ENCODE peak calls at places on chromosomes 2 and 18, in five cellular contexts. I is left lung; R is CD8-positive, alpha-beta T cell; W is testis; F is IMR-90. L is an unnamed sample.

GRCh38 chr2:97759727-97760407 is 46.5 kb downstream of the ZAP70 start:
- DNase-seq in R (no peak), I (no peak), F (no peak), W (no peak), L (no peak)

GRCh38 chr2:25690058-25690457 is 16.7 kb upstream of the DTNB start:
- DNase-seq in R (no peak), I (no peak), W (no peak), F (peak; percentile 18), L (no peak)

GRCh38 chr2:174078275-174078674 is 113.1 kb upstream of the SP3 start:
- DNase-seq in R (no peak), I (no peak), F (peak; percentile 12), W (no peak), L (no peak)

GRCh38 chr2:12412898-12413305 is 303.8 kb upstream of the TRIB2 start:
- DNase-seq in I (no peak), F (peak; percentile 81), W (no peak), R (no peak), L (no peak)

GRCh38 chr2:234771176-234771575 is 180.6 kb upstream of the SH3BP4 start:
- DNase-seq in I (no peak), R (no peak), W (no peak), F (no peak), L (no peak)

GRCh38 chr18:73316513-73316912 is 448.7 kb upstream of the NETO1 start:
- DNase-seq in I (no peak), R (no peak), F (peak; percentile 28), W (no peak), L (no peak)

GRCh38 chr18:29586210-29586609 is 1409.3 kb upstream of the CDH2 start:
- DNase-seq in I (no peak), F (no peak), R (no peak), W (no peak), L (no peak)

GRCh38 chr2:201831469-201831868 is 25.1 kb downstream of the CDK15 start:
- DNase-seq in F (peak; percentile 86), W (no peak), I (no peak), R (no peak), L (no peak)

GRCh38 chr2:43724728-43725526 is 48.7 kb upstream of the C1GALT1C1L start:
- DNase-seq in F (no peak), W (peak; percentile 39), I (no peak), R (no peak), L (no peak)

GRCh38 chr2:239776441-239777033 is 248.6 kb downstream of the NDUFA10 start:
- DNase-seq in F (no peak), W (no peak), R (no peak), I (no peak), L (no peak)

GRCh38 chr18:45993441-45993840 is 26.3 kb upstream of the EPG5 start:
- DNase-seq in F (peak; percentile 91), I (no peak), R (no peak), W (no peak), L (no peak)

GRCh38 chr2:198127627-198128026 is 323.2 kb downstream of the PLCL1 start:
- DNase-seq in R (peak; percentile 56), I (peak; percentile 35), W (no peak), F (peak; percentile 71), L (peak; percentile 49)

GRCh38 chr2:37648316-37649011 is 23.0 kb downstream of the CDC42EP3 start:
- DNase-seq in F (no peak), I (peak; percentile 62), R (peak; percentile 69), W (peak; percentile 20), L (no peak)

GRCh38 chr2:8803658-8804379 is 33.6 kb downstream of the KIDINS220 start:
- DNase-seq in W (no peak), F (peak; percentile 97), R (no peak), I (peak; percentile 56), L (no peak)

GRCh38 chr2:207772844-207773205 is 3.1 kb upstream of the FZD5 start:
- DNase-seq in I (no peak), W (no peak), R (no peak), F (no peak), L (no peak)

GRCh38 chr2:100625731-100626130 is 62.9 kb downstream of the PDCL3 start:
- DNase-seq in F (no peak), W (no peak), R (no peak), I (no peak), L (no peak)

GRCh38 chr2:74053959-74054715 is 69.4 kb downstream of the TET3 start:
- DNase-seq in F (no peak), I (no peak), W (no peak), R (no peak), L (no peak)

GRCh38 chr2:74048843-74049519 is 64.3 kb downstream of the TET3 start:
- DNase-seq in F (no peak), I (no peak), R (no peak), W (no peak), L (no peak)

GRCh38 chr2:74050153-74050552 is 65.4 kb downstream of the TET3 start:
- DNase-seq in F (no peak), I (no peak), R (no peak), W (no peak), L (no peak)

GRCh38 chr2:74051504-74051903 is 66.8 kb downstream of the TET3 start:
- DNase-seq in W (no peak), I (no peak), R (no peak), F (no peak), L (no peak)

GRCh38 chr2:74052732-74053712 is 68.3 kb downstream of the TET3 start:
- DNase-seq in I (no peak), W (no peak), R (peak; percentile 54), F (no peak), L (no peak)
- H3K4me3 ChIP-seq in I (no peak overlapping the region), W (no peak overlapping the region), R (no peak overlapping the region), F (no peak overlapping the region), L (no peak overlapping the region)

GRCh38 chr2:46538393-46538792 is 59.0 kb downstream of the TMEM247 start:
- DNase-seq in F (peak; percentile 32), R (no peak), W (no peak), I (no peak), L (no peak)

GRCh38 chr2:46535360-46535759 is 56.0 kb downstream of the TMEM247 start:
- DNase-seq in F (no peak), I (no peak), R (peak; percentile 67), W (no peak), L (no peak)

GRCh38 chr2:46537624-46538023 is 58.3 kb downstream of the TMEM247 start:
- DNase-seq in I (no peak), R (no peak), F (no peak), W (no peak), L (no peak)

GRCh38 chr2:46537046-46537445 is 57.7 kb downstream of the TMEM247 start:
- DNase-seq in I (no peak), R (no peak), W (no peak), F (no peak), L (no peak)

GRCh38 chr2:46534589-46534988 is 55.2 kb downstream of the TMEM247 start:
- DNase-seq in F (no peak), W (no peak), I (no peak), R (no peak), L (no peak)
- H3K27ac ChIP-seq in F (no peak overlapping the region), W (no peak overlapping the region), I (no peak overlapping the region), R (no peak overlapping the region), L (no peak overlapping the region)

GRCh38 chr2:109174626-109175349 is 45.8 kb downstream of the SH3RF3 start:
- DNase-seq in W (no peak), I (no peak), R (no peak), F (no peak), L (no peak)
- TF ChIP-seq CTCF in W (no peak), I (no peak), R (no peak), F (no peak), L (no peak)

DNA sequence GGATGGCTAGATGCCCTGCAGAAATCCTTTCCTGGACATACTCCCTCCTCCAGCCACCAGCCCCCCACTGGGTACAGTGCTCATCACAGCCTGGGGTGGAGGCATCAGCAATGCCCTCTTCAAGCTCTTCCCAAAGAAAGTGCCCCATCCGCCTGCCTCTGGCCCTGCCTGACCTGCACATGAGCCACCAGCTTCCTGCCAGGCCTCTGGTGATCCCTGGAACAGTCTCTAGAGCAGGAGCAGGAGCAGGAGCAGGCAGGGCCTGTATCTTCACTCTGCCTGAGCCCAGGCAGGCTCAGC is 54.1 kb upstream of the CAB39 start:
- DNase-seq in R (no peak), F (no peak), W (no peak), I (no peak), L (no peak)
- H3K4me3 ChIP-seq in R (no peak overlapping the region), F (no peak overlapping the region), W (no peak overlapping the region), I (no peak overlapping the region), L (no peak overlapping the region)

GRCh38 chr2:179247318-179248023 is 17.2 kb downstream of the SESTD1 start:
- DNase-seq in I (no peak), W (no peak), F (no peak), R (no peak), L (no peak)
- H3K27ac ChIP-seq in I (no peak overlapping the region), W (no peak overlapping the region), F (no peak overlapping the region), R (no peak overlapping the region), L (no peak overlapping the region)

DNA sequence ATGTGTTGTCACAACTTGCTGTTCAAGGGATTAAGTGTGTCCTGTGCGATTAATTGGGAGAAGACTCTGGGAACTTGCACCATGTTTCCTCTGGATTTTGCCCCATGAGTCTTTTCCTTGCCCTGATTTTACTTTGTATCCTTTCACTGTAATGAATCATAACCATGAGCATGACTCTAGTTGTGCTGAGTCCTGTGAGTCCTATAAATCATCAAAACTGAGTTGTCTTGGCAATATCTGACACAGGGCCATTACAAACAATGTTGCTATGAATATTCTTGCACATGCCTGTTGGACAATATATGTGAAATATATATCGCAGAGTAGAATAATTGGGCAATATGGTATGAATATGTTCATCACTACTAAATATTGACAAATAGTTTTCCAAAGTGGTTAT is 56.5 kb upstream of the COL5A2 start:
- DNase-seq in W (no peak), I (no peak), R (no peak), F (peak; percentile 51), L (no peak)
- TF ChIP-seq CTCF in W (no peak), I (no peak), R (no peak), F (no peak), L (no peak)